ENCODE peak calls at places on chromosomes 11 and 22, in ten cellular contexts. One of them, this sample, is unnamed.

GRCh38 chr11:12893787-12894672 is 115.1 kb upstream of the RASSF10 start:
- DNase-seq in PC-9: peak; percentile 55
- DNase-seq in fibroblast of mammary gland: peak; percentile 57
- DNase-seq in transverse colon: peak; percentile 74
- DNase-seq in astrocyte of the spinal cord: peak; percentile 68
- DNase-seq in lung: peak; percentile 58
- DNase-seq in GM10248: peak; percentile 55
- DNase-seq in neural progenitor cell: peak; percentile 73
- DNase-seq in PC-3: peak; percentile 67
- DNase-seq in neural crest cell: peak; percentile 75
- DNase-seq in this sample: peak; percentile 74

GRCh38 chr11:11237433-11237832 is 115.6 kb downstream of the CSNK2A3 start:
- DNase-seq in GM10248: no peak
- DNase-seq in astrocyte of the spinal cord: no peak
- DNase-seq in neural progenitor cell: no peak
- DNase-seq in transverse colon: no peak
- DNase-seq in lung: no peak
- DNase-seq in PC-3: no peak
- DNase-seq in fibroblast of mammary gland: no peak
- DNase-seq in neural crest cell: no peak
- DNase-seq in PC-9: no peak
- DNase-seq in this sample: no peak

GRCh38 chr11:132655187-132655855 is 877.0 kb downstream of the OPCML start:
- DNase-seq in neural progenitor cell: no peak
- DNase-seq in lung: no peak
- DNase-seq in GM10248: no peak
- DNase-seq in fibroblast of mammary gland: no peak
- DNase-seq in neural crest cell: no peak
- DNase-seq in PC-9: no peak
- DNase-seq in astrocyte of the spinal cord: no peak
- DNase-seq in PC-3: no peak
- DNase-seq in transverse colon: no peak
- DNase-seq in this sample: no peak

GRCh38 chr22:49291169-49291568 is 536.5 kb downstream of the BRD1 start:
- DNase-seq in PC-3: no peak
- DNase-seq in lung: no peak
- DNase-seq in transverse colon: no peak
- DNase-seq in astrocyte of the spinal cord: no peak
- DNase-seq in neural crest cell: no peak
- DNase-seq in neural progenitor cell: no peak
- DNase-seq in PC-9: no peak
- DNase-seq in GM10248: no peak
- DNase-seq in fibroblast of mammary gland: no peak
- DNase-seq in this sample: no peak

GRCh38 chr22:37242395-37242918 is 1.6 kb downstream of the RAC2 start:
- DNase-seq in lung: peak; percentile 78
- DNase-seq in fibroblast of mammary gland: no peak
- DNase-seq in PC-3: peak; percentile 51
- DNase-seq in transverse colon: peak; percentile 82
- DNase-seq in PC-9: peak; percentile 49
- DNase-seq in neural crest cell: no peak
- DNase-seq in neural progenitor cell: no peak
- DNase-seq in GM10248: peak; percentile 91
- DNase-seq in astrocyte of the spinal cord: no peak
- DNase-seq in this sample: no peak

GRCh38 chr22:30968015-30968923 is at the start of gene MORC2:
- DNase-seq in PC-9: peak; percentile 70
- DNase-seq in GM10248: no peak
- DNase-seq in transverse colon: peak; percentile 75
- DNase-seq in lung: no peak
- DNase-seq in fibroblast of mammary gland: no peak
- DNase-seq in neural progenitor cell: no peak
- DNase-seq in neural crest cell: no peak
- DNase-seq in PC-3: peak; percentile 24
- DNase-seq in astrocyte of the spinal cord: peak; percentile 57
- DNase-seq in this sample: peak; percentile 58

GRCh38 chr11:106840993-106841392 is 177.3 kb downstream of the GUCY1A2 start:
- DNase-seq in neural progenitor cell: no peak
- DNase-seq in transverse colon: no peak
- DNase-seq in astrocyte of the spinal cord: no peak
- DNase-seq in neural crest cell: no peak
- DNase-seq in lung: no peak
- DNase-seq in fibroblast of mammary gland: no peak
- DNase-seq in PC-9: no peak
- DNase-seq in GM10248: no peak
- DNase-seq in PC-3: no peak
- DNase-seq in this sample: no peak

GRCh38 chr11:82176365-82176764 is 557.3 kb downstream of the FAM181B start:
- DNase-seq in PC-3: no peak
- DNase-seq in lung: no peak
- DNase-seq in astrocyte of the spinal cord: no peak
- DNase-seq in neural progenitor cell: no peak
- DNase-seq in neural crest cell: no peak
- DNase-seq in fibroblast of mammary gland: no peak
- DNase-seq in GM10248: no peak
- DNase-seq in PC-9: no peak
- DNase-seq in transverse colon: no peak
- DNase-seq in this sample: no peak

GRCh38 chr11:100647861-100648260 is 39.2 kb upstream of the ARHGAP42 start:
- DNase-seq in PC-9: no peak
- DNase-seq in fibroblast of mammary gland: no peak
- DNase-seq in GM10248: no peak
- DNase-seq in transverse colon: no peak
- DNase-seq in neural progenitor cell: no peak
- DNase-seq in neural crest cell: no peak
- DNase-seq in lung: no peak
- DNase-seq in PC-3: no peak
- DNase-seq in astrocyte of the spinal cord: no peak
- DNase-seq in this sample: no peak

GRCh38 chr22:23696326-23696851 is 5.6 kb downstream of the RGL4 start:
- DNase-seq in neural crest cell: no peak
- DNase-seq in lung: no peak
- DNase-seq in fibroblast of mammary gland: no peak
- DNase-seq in transverse colon: peak; percentile 52
- DNase-seq in GM10248: peak; percentile 89
- DNase-seq in astrocyte of the spinal cord: peak; percentile 33
- DNase-seq in neural progenitor cell: no peak
- DNase-seq in PC-3: no peak
- DNase-seq in PC-9: no peak
- DNase-seq in this sample: no peak

DNA sequence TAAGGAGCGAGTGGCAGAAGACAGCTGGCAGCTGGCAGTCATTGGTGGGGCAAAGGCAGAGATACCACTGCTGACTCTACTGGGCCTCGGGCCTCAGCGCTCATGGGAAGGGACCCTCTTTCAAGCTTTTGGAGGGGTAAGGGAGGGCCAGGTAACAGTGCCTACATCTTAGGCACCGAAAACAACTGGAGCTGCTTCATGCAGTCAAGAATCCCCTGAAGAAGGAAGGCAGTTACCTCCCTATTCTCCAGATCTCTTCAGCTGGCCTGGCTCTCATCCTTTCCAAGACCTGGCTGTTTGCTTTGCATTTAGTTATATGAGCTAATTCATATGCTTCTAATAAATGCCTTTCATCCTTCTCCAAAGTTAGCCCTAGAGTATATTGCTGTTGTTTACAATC is 15.8 kb upstream of the ZNF74 start:
- DNase-seq in GM10248: no peak
- DNase-seq in astrocyte of the spinal cord: no peak
- DNase-seq in PC-3: no peak
- DNase-seq in neural progenitor cell: no peak
- DNase-seq in lung: no peak
- DNase-seq in fibroblast of mammary gland: no peak
- DNase-seq in neural crest cell: no peak
- DNase-seq in PC-9: no peak
- DNase-seq in transverse colon: no peak
- DNase-seq in this sample: no peak
- TF ChIP-seq CTCF in GM10248: no peak
- TF ChIP-seq CTCF in astrocyte of the spinal cord: no peak
- TF ChIP-seq CTCF in PC-3: no peak
- TF ChIP-seq CTCF in neural progenitor cell: no peak
- TF ChIP-seq CTCF in lung: no peak
- TF ChIP-seq CTCF in fibroblast of mammary gland: no peak
- TF ChIP-seq CTCF in neural crest cell: no peak
- TF ChIP-seq CTCF in PC-9: no peak
- TF ChIP-seq CTCF in transverse colon: no peak
- TF ChIP-seq CTCF in this sample: no peak

GRCh38 chr11:72352859-72353551 is 81.3 kb downstream of the CLPB start:
- DNase-seq in neural progenitor cell: peak; percentile 67
- DNase-seq in PC-3: no peak
- DNase-seq in PC-9: no peak
- DNase-seq in astrocyte of the spinal cord: peak; percentile 69
- DNase-seq in lung: no peak
- DNase-seq in transverse colon: no peak
- DNase-seq in fibroblast of mammary gland: peak; percentile 70
- DNase-seq in GM10248: peak; percentile 45
- DNase-seq in neural crest cell: peak; percentile 10
- DNase-seq in this sample: no peak
- TF ChIP-seq CTCF in neural progenitor cell: peak; percentile 44
- TF ChIP-seq CTCF in PC-3: no peak
- TF ChIP-seq CTCF in PC-9: no peak
- TF ChIP-seq CTCF in astrocyte of the spinal cord: peak; percentile 65
- TF ChIP-seq CTCF in lung: no peak
- TF ChIP-seq CTCF in transverse colon: no peak
- TF ChIP-seq CTCF in fibroblast of mammary gland: peak; percentile 47
- TF ChIP-seq CTCF in GM10248: peak; percentile 36
- TF ChIP-seq CTCF in neural crest cell: peak; percentile 53
- TF ChIP-seq CTCF in this sample: no peak

DNA sequence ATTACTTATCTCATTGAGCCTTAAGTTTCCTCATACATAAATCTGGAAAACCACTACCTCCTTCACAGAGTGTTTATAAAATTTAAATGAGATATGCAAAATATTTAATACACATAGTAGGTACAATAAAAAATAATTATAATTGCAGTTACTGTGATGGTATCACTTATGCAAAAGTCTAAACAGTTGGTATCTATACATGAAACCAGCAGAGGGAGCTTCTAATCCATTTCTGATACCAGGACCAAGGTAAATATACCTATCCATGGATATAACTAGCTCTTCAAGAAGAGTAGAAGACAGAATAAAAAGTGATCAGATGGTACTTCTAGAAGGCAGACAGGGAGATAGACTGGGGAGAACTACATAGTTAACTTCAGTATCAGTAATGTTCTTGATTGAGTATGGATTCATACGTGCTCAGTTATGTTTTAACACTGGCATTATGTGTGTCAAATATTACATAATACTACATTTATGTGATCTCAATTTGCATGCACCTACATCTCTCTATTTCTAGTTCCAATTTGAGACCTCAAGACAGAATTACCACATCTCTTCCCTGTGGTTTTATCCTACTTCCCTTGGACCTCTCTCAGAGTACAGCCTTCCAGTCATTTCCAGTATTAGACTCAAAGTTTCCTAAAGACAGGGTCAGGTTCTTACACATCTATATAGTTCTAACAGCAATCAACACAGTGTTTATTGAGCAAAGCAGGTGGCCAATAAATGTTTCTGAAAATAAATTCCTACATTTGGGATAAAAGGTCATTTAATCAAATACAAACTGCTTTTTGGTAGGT is 13.7 kb upstream of the TSG101 start:
- DNase-seq in neural crest cell: no peak
- DNase-seq in fibroblast of mammary gland: peak; percentile 35
- DNase-seq in PC-9: no peak
- DNase-seq in neural progenitor cell: peak; percentile 12
- DNase-seq in transverse colon: no peak
- DNase-seq in lung: no peak
- DNase-seq in GM10248: peak; percentile 40
- DNase-seq in astrocyte of the spinal cord: peak; percentile 30
- DNase-seq in PC-3: peak; percentile 57
- DNase-seq in this sample: no peak
- TF ChIP-seq CTCF in neural crest cell: peak; percentile 67
- TF ChIP-seq CTCF in fibroblast of mammary gland: peak; percentile 41
- TF ChIP-seq CTCF in PC-9: peak; percentile 78
- TF ChIP-seq CTCF in neural progenitor cell: peak; percentile 46
- TF ChIP-seq CTCF in transverse colon: peak; percentile 41
- TF ChIP-seq CTCF in lung: peak; percentile 9
- TF ChIP-seq CTCF in GM10248: peak; percentile 36
- TF ChIP-seq CTCF in astrocyte of the spinal cord: peak; percentile 46
- TF ChIP-seq CTCF in PC-3: peak; percentile 80
- TF ChIP-seq CTCF in this sample: no peak

GRCh38 chr22:41526226-41526531 is 18.1 kb downstream of the POLR3H start:
- DNase-seq in fibroblast of mammary gland: no peak
- DNase-seq in lung: no peak
- DNase-seq in PC-3: no peak
- DNase-seq in neural crest cell: no peak
- DNase-seq in PC-9: no peak
- DNase-seq in GM10248: no peak
- DNase-seq in neural progenitor cell: no peak
- DNase-seq in transverse colon: no peak
- DNase-seq in astrocyte of the spinal cord: no peak
- DNase-seq in this sample: no peak

GRCh38 chr22:41523464-41524221 is 20.6 kb downstream of the POLR3H start:
- DNase-seq in neural crest cell: no peak
- DNase-seq in neural progenitor cell: no peak
- DNase-seq in fibroblast of mammary gland: peak; percentile 76
- DNase-seq in lung: no peak
- DNase-seq in PC-9: no peak
- DNase-seq in PC-3: no peak
- DNase-seq in transverse colon: no peak
- DNase-seq in astrocyte of the spinal cord: peak; percentile 43
- DNase-seq in GM10248: no peak
- DNase-seq in this sample: no peak

GRCh38 chr22:41524283-41524682 is 20.0 kb downstream of the POLR3H start:
- DNase-seq in fibroblast of mammary gland: peak; percentile 65
- DNase-seq in PC-3: no peak
- DNase-seq in neural progenitor cell: no peak
- DNase-seq in PC-9: no peak
- DNase-seq in astrocyte of the spinal cord: no peak
- DNase-seq in lung: peak; percentile 75
- DNase-seq in GM10248: no peak
- DNase-seq in neural crest cell: no peak
- DNase-seq in transverse colon: peak; percentile 59
- DNase-seq in this sample: no peak

GRCh38 chr22:41525450-41526225 is 18.6 kb downstream of the POLR3H start:
- DNase-seq in transverse colon: no peak
- DNase-seq in neural crest cell: no peak
- DNase-seq in lung: no peak
- DNase-seq in PC-9: no peak
- DNase-seq in fibroblast of mammary gland: no peak
- DNase-seq in neural progenitor cell: no peak
- DNase-seq in astrocyte of the spinal cord: no peak
- DNase-seq in PC-3: no peak
- DNase-seq in GM10248: no peak
- DNase-seq in this sample: no peak

DNA sequence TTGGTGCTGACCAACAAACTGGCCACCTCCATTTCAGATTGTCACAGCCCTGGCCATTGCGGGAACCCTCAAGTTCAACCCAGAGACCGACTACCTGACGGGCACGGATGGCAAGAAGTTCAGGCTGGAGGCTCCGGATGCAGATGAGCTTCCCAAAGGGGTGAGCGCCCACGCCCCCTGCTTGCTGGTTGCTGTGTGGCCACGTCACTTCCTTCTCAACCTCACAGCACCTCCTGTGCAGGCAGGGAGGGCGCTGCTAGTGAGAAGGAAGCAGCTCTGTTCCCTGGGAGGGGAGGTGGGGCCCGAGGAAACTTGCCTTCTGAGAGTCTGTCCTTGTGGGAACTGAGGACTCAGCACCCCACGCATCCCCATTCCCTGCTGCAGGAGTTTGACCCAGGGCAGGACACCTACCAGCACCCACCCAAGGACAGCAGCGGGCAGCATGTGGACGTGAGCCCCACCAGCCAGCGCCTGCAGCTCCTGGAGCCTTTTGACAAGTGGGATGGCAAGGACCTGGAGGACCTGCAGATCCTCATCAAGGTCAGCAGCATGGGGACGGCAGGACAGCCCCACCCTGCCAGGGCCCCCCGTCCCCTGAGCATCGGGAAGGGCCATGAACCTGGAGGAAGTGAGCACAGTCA is 19.3 kb downstream of the POLR3H start:
- DNase-seq in PC-3: no peak
- DNase-seq in transverse colon: peak; percentile 38
- DNase-seq in PC-9: no peak
- DNase-seq in astrocyte of the spinal cord: no peak
- DNase-seq in lung: no peak
- DNase-seq in neural crest cell: no peak
- DNase-seq in fibroblast of mammary gland: peak; percentile 59
- DNase-seq in neural progenitor cell: no peak
- DNase-seq in GM10248: peak; percentile 53
- DNase-seq in this sample: no peak
- TF ChIP-seq CTCF in PC-3: no peak
- TF ChIP-seq CTCF in transverse colon: no peak
- TF ChIP-seq CTCF in PC-9: no peak
- TF ChIP-seq CTCF in astrocyte of the spinal cord: no peak
- TF ChIP-seq CTCF in lung: no peak
- TF ChIP-seq CTCF in neural crest cell: no peak
- TF ChIP-seq CTCF in fibroblast of mammary gland: no peak
- TF ChIP-seq CTCF in neural progenitor cell: no peak
- TF ChIP-seq CTCF in GM10248: no peak
- TF ChIP-seq CTCF in this sample: no peak